ENCODE peak calls at places on chromosomes 2 and 18, in six cellular contexts. One of them, this sample, is unnamed.

GRCh38 chr2:112216158-112216557 is 38.7 kb downstream of the ZC3H8 start:
- DNase-seq in posterior cingulate gyrus: no peak
- DNase-seq in ACHN: peak
- DNase-seq in AG04450: no peak
- DNase-seq in T follicular helper cell: no peak
- DNase-seq in HEK293T: no peak
- DNase-seq in this sample: no peak

GRCh38 chr2:235570966-235571692 is 77.3 kb downstream of the AGAP1 start:
- DNase-seq in posterior cingulate gyrus: no peak
- DNase-seq in ACHN: peak
- DNase-seq in AG04450: no peak
- DNase-seq in T follicular helper cell: no peak
- DNase-seq in HEK293T: no peak
- DNase-seq in this sample: no peak

GRCh38 chr2:203909192-203909945 is 27.2 kb upstream of the ICOS start:
- DNase-seq in posterior cingulate gyrus: no peak
- DNase-seq in ACHN: peak
- DNase-seq in AG04450: peak
- DNase-seq in T follicular helper cell: no peak
- DNase-seq in HEK293T: peak
- DNase-seq in this sample: no peak

GRCh38 chr2:25816249-25816648 is 62.0 kb downstream of the ASXL2 start:
- DNase-seq in posterior cingulate gyrus: no peak
- DNase-seq in ACHN: no peak
- DNase-seq in AG04450: no peak
- DNase-seq in T follicular helper cell: no peak
- DNase-seq in HEK293T: no peak
- DNase-seq in this sample: no peak

GRCh38 chr2:60569680-60570111 is 16.2 kb upstream of the BCL11A start:
- DNase-seq in posterior cingulate gyrus: no peak
- DNase-seq in ACHN: no peak
- DNase-seq in AG04450: no peak
- DNase-seq in T follicular helper cell: no peak
- DNase-seq in HEK293T: no peak
- DNase-seq in this sample: no peak

GRCh38 chr2:47072728-47073191 is 82.3 kb downstream of the STPG4 start:
- DNase-seq in posterior cingulate gyrus: no peak
- DNase-seq in ACHN: no peak
- DNase-seq in AG04450: no peak
- DNase-seq in T follicular helper cell: no peak
- DNase-seq in HEK293T: no peak
- DNase-seq in this sample: no peak

GRCh38 chr18:32167980-32168379 is 21.9 kb upstream of the MEP1B start:
- DNase-seq in posterior cingulate gyrus: no peak
- DNase-seq in ACHN: no peak
- DNase-seq in AG04450: no peak
- DNase-seq in T follicular helper cell: no peak
- DNase-seq in HEK293T: no peak
- DNase-seq in this sample: no peak

GRCh38 chr18:22467760-22468553 is 50.2 kb upstream of the CTAGE1 start:
- DNase-seq in posterior cingulate gyrus: no peak
- DNase-seq in ACHN: no peak
- DNase-seq in AG04450: peak
- DNase-seq in T follicular helper cell: no peak
- DNase-seq in HEK293T: no peak
- DNase-seq in this sample: no peak

GRCh38 chr2:16153754-16154035 is 213.3 kb downstream of the MYCN start:
- DNase-seq in posterior cingulate gyrus: no peak
- DNase-seq in ACHN: no peak
- DNase-seq in AG04450: no peak
- DNase-seq in T follicular helper cell: no peak
- DNase-seq in HEK293T: no peak
- DNase-seq in this sample: no peak

GRCh38 chr2:55401124-55401523 is 18.5 kb downstream of the CCDC88A start:
- DNase-seq in posterior cingulate gyrus: no peak
- DNase-seq in ACHN: no peak
- DNase-seq in AG04450: no peak
- DNase-seq in T follicular helper cell: no peak
- DNase-seq in HEK293T: no peak
- DNase-seq in this sample: no peak

GRCh38 chr2:65429799-65430514 is 2.4 kb downstream of the SPRED2 start:
- DNase-seq in posterior cingulate gyrus: no peak
- DNase-seq in ACHN: no peak
- DNase-seq in AG04450: no peak
- DNase-seq in T follicular helper cell: no peak
- DNase-seq in HEK293T: no peak
- DNase-seq in this sample: no peak